ENCODE peak calls at places on chromosomes 13 and 19, in four cellular contexts. O is cardiac fibroblast, Y is choroid plexus epithelial cell, X is AG09309. Q is an unnamed sample.

GRCh38 chr13:74316531-74316930 is 182.3 kb upstream of the KLF12 start:
- DNase-seq in O (no peak), Y (no peak), X (no peak), Q (no peak)

GRCh38 chr19:1591421-1592022 is 1.1 kb downstream of the MBD3 start:
- DNase-seq in O (peak; percentile 13), Y (no peak), X (no peak), Q (peak; percentile 12)

GRCh38 chr13:75372923-75373841 is 108.8 kb downstream of the TBC1D4 start:
- DNase-seq in O (no peak), Y (no peak), X (no peak), Q (peak; percentile 41)

GRCh38 chr13:42364613-42365000 is 92.7 kb downstream of the AKAP11 start:
- DNase-seq in O (no peak), Y (peak; percentile 63), X (no peak), Q (no peak)

GRCh38 chr13:27919299-27919933 is 384 bp upstream of the PDX1 start:
- DNase-seq in O (no peak), Y (no peak), X (no peak), Q (no peak)

GRCh38 chr13:32272021-32272695 is 43.0 kb downstream of the ZAR1L start:
- DNase-seq in O (peak; percentile 40), Y (peak; percentile 33), X (no peak), Q (peak; percentile 7)

GRCh38 chr13:109331898-109332297 is 454.5 kb downstream of the IRS2 start:
- DNase-seq in O (peak; percentile 85), Y (peak; percentile 96), X (peak; percentile 51), Q (peak; percentile 96)

GRCh38 chr13:50115695-50116094 is 100.5 kb downstream of the KCNRG start:
- DNase-seq in O (no peak), Y (no peak), X (no peak), Q (no peak)

DNA sequence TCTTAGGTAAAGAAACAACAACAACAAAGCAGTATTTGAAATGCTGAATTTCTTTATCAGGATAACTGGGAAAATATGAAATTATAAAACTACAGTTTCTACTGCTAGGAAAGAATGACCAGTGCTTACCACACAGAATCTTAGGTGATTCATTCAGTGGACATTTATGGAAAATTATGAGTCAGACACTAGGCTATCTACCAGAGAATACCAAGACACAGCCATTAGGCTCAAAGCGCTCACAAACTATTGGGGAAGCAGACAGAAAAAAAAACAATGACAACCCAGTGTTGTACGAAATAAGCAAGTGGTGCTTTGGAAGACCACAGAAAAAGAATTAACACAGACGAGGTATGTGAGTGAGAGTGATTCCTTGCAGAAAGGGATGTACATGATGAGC is 1019.5 kb downstream of the PCDH9 start:
- DNase-seq in O (peak; percentile 88), Y (peak; percentile 95), X (peak; percentile 57), Q (peak; percentile 30)
- TF ChIP-seq CTCF in O (no peak), Y (no peak), X (no peak), Q (no peak)

GRCh38 chr13:110815471-110816204 is 99.2 kb downstream of the ANKRD10 start:
- DNase-seq in O (no peak), Y (peak; percentile 16), X (no peak), Q (no peak)
- H3K4me3 ChIP-seq in O (no peak overlapping the region), Y (no peak overlapping the region), X (no peak overlapping the region), Q (no peak overlapping the region)

GRCh38 chr19:49347835-49348234 is 12.6 kb downstream of the CD37 start:
- DNase-seq in O (peak; percentile 66), Y (peak; percentile 85), X (peak; percentile 47), Q (peak; percentile 85)
- TF ChIP-seq CTCF in O (peak; percentile 7), Y (peak; percentile 50), X (peak; percentile 35), Q (peak; percentile 40)

GRCh38 chr13:102402292-102402691 is 444 bp upstream of the FGF14 start:
- DNase-seq in O (no peak), Y (peak; percentile 41), X (no peak), Q (peak; percentile 33)
- H3K4me3 ChIP-seq in O (no peak overlapping the region), Y (peak overlapping the region; percentile 43), X (no peak overlapping the region), Q (peak overlapping the region; percentile 55)

GRCh38 chr13:44801990-44802389 is 187.3 kb downstream of the NUFIP1 start:
- DNase-seq in O (peak; percentile 82), Y (peak; percentile 91), X (peak; percentile 27), Q (peak; percentile 90)
- TF ChIP-seq CTCF in O (no peak), Y (no peak), X (no peak), Q (no peak)

DNA sequence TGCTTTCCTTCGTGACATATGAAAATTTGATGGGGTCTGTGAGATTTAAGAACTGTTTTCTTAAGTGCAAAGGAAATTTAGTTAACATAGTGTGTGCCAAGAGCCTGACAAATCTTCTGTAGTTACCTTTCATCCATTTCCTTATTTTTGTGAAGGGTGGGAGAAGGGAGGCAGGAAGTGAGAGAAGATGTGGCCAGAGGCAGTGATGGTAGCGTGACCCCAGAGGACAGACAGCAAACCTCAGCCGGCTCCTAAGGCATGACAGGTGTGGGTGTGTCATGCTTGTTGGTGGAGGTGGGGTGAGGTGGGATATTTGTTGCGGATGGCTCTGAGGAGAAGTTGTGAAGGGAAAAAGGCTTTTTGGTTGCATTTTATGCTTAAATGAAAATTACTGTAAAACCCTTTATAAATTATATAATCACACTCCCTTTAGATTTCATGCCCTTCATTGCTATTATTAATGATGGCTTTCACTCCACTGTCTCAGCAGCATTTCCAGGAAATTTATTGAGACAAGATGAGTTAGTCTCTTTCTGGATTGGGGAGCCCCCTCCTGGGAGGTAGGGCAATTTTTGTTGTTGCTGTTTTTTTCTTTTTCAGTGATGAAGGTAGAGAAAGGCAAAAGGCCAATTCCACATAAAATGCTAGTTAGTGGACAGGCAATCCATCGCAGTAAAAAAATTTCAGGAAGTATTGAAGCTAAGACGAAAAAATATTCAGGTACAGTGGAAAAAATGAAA is 80.0 kb downstream of the TEX26 start:
- DNase-seq in O (peak; percentile 57), Y (peak; percentile 72), X (no peak), Q (peak; percentile 54)
- H3K4me3 ChIP-seq in O (no peak overlapping the region), Y (no peak overlapping the region), X (no peak overlapping the region), Q (no peak overlapping the region)

GRCh38 chr13:33446821-33447481 is 161.4 kb upstream of the STARD13 start:
- DNase-seq in O (no peak), Y (no peak), X (peak; percentile 54), Q (peak; percentile 57)
- TF ChIP-seq CTCF in O (no peak), Y (no peak), X (no peak), Q (no peak)

DNA sequence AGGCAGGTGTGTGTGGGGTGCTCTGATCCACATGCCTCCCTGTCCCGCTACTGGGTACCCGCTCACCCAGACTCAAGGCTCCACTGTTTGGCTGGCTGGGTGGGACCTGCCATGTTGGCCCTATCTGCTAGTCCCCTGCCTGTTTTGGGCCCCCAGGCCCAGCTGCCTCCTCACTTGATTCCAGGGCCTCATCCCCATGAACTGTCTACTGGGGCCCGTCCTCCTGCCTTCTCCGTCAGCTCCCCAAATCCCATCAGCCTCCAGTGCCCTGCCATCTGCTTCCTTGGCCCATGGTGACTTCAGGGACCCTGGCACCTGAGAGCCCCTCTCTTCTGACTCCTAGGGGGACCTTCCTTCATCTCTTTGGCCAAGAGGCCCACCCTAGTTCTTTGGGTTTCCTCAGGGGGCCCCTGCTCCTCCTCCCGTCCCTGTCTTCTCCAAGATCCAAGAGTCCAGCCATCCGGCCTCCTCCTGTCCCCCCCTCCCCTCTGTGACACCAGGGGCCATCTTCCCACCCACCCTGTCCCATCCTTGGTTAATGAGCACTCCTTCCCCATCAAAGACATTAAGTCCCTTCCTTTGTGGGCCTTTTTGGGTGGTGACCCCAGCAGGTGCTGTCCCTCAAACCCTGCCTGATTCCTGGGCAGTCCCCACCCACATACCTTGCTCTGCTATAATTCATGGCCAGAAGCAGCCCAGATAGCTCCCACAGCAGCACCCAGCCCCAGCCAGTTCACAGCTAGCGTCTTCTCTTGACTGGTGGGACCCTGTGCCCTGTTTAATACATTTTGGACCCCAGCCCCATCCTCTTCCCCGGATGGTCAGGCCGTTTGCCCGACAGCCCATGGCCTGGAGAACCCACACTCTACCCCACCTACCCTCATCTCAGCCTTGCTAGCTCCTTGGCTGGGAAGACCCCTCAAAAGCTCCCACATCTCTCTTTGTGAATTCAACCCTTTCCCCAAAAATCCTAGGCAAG is 1.9 kb downstream of the CCDC106 start:
- DNase-seq in O (no peak), Y (no peak), X (no peak), Q (no peak)
- H3K4me3 ChIP-seq in O (no peak overlapping the region), Y (peak overlapping the region; percentile 91), X (no peak overlapping the region), Q (peak overlapping the region; percentile 84)

DNA sequence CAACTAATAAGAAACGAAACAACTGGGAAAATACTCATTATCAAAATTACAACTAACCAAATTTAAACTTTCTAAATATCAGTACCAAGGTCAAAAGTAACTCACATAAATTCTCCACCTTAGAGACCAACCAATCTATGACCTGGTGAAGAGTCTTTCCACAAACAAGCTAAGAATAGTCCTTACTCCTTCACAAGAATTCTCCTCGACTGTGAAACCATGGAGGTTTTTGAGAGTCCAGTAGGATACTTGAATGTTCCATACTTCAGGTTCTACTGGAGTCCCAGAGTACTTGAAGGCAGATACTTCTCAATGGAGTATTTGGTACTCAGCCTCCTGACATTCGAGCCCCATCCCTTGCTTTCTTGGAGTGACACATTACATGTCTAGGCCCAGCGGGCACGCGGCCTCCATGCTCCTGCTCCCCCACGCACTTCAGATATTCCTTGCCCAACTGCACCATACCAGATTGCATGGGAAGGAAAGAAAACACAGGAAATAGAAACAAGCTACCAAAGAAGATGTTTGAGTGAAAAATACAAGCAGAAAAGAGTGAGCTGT is 63.9 kb downstream of the ABCC4 start:
- DNase-seq in O (no peak), Y (no peak), X (no peak), Q (no peak)
- TF ChIP-seq CTCF in O (no peak), Y (no peak), X (no peak), Q (no peak)

Q was measured in fibroblast of villous mesenchyme.